ENCODE peak calls at places on chromosome 20, in four cellular contexts. E is right cardiac atrium, G is uterus, M is esophagus squamous epithelium. Q is an unnamed sample.

GRCh38 chr20:8117636-8118413 is 14.2 kb upstream of the PLCB1 start:
- DNase-seq in M (no peak), G (no peak), E (no peak), Q (no peak)

GRCh38 chr20:45021626-45022025 is 55.3 kb downstream of the STK4 start:
- DNase-seq in G (no peak), E (no peak), M (no peak), Q (no peak)

GRCh38 chr20:61817575-61817974 is 248.1 kb downstream of the TAF4 start:
- DNase-seq in G (no peak), M (no peak), E (peak; percentile 18), Q (no peak)

GRCh38 chr20:44491635-44492395 is 16.1 kb downstream of the TTPAL start:
- DNase-seq in E (no peak), M (no peak), G (no peak), Q (no peak)

GRCh38 chr20:7691647-7692046 is 248.6 kb downstream of the HAO1 start:
- DNase-seq in E (no peak), M (no peak), G (no peak), Q (no peak)

GRCh38 chr20:59020938-59021551 is 1.8 kb downstream of the TUBB1 start:
- DNase-seq in E (no peak), G (no peak), M (no peak), Q (no peak)

GRCh38 chr20:21437816-21438215 is 40.5 kb upstream of the NKX2-4 start:
- DNase-seq in G (no peak), E (no peak), M (no peak), Q (no peak)

GRCh38 chr20:52054123-52054522 is 137.5 kb downstream of the ZFP64 start:
- DNase-seq in M (no peak), E (no peak), G (no peak), Q (no peak)

GRCh38 chr20:18133962-18134361 is 3.7 kb upstream of the KAT14 start:
- DNase-seq in G (no peak), M (no peak), E (no peak), Q (no peak)

DNA sequence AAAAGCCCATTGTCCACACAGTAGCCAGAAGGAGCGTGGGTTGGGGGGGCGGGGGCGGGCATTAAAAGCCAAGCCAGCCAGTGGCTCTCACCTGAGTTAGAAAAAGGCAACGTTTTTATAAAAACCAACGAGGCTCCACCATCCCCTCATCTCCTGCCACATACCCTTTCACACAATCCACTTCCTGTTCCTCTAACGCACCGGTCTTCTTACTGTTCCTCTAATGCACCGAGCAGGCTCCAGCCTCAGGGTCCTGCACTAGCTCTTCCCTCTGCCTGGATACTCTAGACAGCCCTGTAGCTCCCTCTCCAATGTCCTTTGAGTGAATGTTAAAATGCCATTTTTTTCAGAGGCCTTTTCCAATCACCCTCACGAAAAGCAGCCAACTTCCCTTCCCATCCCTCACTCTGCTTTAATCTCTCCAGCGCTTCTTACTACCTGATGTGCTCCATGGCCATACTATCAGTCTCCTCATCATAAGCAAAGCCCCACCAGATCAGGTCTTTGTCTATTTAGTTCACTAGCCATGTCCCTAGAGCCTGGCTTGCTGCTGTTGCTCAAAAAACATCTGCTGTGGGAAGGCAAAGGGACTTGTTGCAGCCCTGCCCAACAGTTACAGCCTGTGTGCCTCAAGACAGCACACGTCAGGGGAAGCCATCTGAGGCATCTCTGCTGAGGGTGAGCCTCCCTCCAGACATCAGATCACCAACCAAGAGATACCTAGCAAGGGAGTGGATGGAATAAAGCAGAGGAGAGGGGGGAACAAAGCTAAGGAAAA is 4.0 kb downstream of the FKBP1A start:
- DNase-seq in E (no peak), G (no peak), M (no peak), Q (no peak)
- H3K27ac ChIP-seq in E (peak overlapping the region; percentile 50), G (peak overlapping the region; percentile 88), M (peak overlapping the region; percentile 92), Q (no peak overlapping the region)

GRCh38 chr20:19775353-19776201 is 17.5 kb downstream of the RIN2 start:
- DNase-seq in M (no peak), E (no peak), G (no peak), Q (no peak)
- H3K27ac ChIP-seq in M (peak overlapping the region; percentile 68), E (no peak overlapping the region), G (peak overlapping the region; percentile 5), Q (peak overlapping the region; percentile 81)

GRCh38 chr20:42368910-42369309 is 750.7 kb upstream of the CHD6 start:
- DNase-seq in E (no peak), G (no peak), M (no peak), Q (no peak)
- H3K27ac ChIP-seq in E (no peak overlapping the region), G (no peak overlapping the region), M (no peak overlapping the region), Q (no peak overlapping the region)

DNA sequence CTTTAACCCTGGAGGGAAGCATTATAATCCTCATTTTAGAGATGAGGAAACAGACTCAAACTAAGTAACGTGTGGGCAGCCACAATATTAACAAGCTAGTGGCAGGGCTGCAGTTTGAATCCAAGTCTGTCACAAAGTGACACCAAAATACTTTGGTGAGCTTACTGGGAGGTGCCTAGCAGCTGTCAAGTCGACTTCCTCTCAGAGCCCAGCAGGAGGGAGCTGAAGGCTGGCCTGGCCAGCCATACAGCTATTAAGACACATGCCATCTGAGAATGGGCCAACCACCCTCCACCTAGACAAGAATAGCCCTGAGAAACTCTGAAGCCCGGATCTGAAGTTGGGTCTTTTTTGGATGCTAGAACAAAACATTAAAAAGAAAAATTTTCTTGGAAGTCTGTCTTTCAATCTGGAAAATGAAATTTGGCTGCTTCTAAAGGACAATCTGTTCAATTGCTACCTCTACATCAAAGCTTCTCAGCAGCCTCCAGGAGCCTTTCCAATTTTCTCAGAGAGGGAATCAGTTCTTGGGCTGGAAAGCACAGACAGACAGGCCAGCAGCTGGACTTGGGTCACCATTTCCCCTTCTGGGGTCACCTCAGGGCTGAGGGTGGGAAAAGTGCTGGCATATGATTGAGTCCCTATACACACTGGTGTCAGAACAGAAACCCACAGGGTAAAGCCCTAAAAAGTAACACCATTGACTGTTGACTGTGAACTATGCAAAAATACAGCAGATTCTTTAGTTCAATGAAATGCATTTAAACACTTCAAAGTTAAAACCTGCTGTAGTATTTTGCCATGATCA is 43.0 kb downstream of the UQCC1 start:
- DNase-seq in M (no peak), E (peak; percentile 68), G (no peak), Q (peak; percentile 1)
- H3K27ac ChIP-seq in M (no peak overlapping the region), E (peak overlapping the region; percentile 67), G (no peak overlapping the region), Q (no peak overlapping the region)

GRCh38 chr20:46367967-46368901 is 38.2 kb downstream of the ELMO2 start:
- DNase-seq in E (no peak), M (no peak), G (no peak), Q (no peak)
- H3K27ac ChIP-seq in E (peak overlapping the region; percentile 65), M (no peak overlapping the region), G (no peak overlapping the region), Q (no peak overlapping the region)

DNA sequence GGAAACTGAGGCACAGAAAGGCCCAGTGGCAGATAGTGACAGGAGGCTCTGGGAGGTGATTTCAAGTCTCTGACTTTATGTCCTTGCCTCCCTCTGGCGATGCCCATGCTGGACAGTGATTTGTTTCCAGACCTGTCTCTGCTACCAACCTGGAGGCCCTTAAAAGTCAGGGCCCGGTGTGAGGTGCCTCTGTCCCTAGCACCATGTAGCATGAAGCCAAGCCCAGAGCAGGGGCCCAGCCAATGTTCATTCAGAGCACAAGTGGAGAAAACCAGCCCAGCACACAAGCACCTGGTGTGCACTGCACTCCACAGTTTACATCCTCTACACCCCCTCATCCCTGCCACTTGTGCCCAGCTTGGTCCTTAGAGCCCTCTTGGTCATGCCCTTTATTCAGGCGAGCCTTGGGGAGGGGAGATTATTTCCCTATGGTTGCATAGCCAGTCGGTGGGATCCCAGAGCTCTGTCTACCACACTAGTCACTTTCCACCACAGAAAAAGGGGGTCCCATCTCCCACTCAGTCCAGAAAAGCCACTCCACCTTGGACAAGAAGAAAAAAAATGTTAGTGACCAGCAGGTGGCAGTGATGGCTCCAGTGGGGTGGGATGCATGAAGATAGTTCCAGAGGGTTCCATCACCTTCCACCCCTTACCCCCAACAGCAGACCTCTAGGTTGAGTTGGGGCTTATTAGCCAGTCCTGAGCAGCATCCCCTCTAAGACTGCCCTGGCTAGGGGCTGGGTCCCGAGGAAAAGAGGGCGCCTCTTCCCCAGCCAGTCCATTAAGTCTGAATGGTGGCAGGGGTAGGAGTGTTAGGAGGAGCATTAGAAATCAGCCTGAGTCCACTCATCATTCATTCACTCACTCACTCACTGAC is 30.9 kb downstream of the KIAA1755 start:
- DNase-seq in M (no peak), E (no peak), G (no peak), Q (no peak)
- H3K27ac ChIP-seq in M (no peak overlapping the region), E (no peak overlapping the region), G (no peak overlapping the region), Q (peak overlapping the region; percentile 28)

GRCh38 chr20:36180323-36180722 is 25.8 kb downstream of the EPB41L1 start:
- DNase-seq in E (peak; percentile 19), M (no peak), G (no peak), Q (no peak)

GRCh38 chr20:36184816-36185776 is 30.6 kb downstream of the EPB41L1 start:
- DNase-seq in G (no peak), E (peak; percentile 18), M (no peak), Q (no peak)

GRCh38 chr20:36183155-36183944 is 28.8 kb downstream of the EPB41L1 start:
- DNase-seq in E (peak; percentile 12), G (no peak), M (no peak), Q (no peak)

GRCh38 chr20:36181934-36182603 is 27.5 kb downstream of the EPB41L1 start:
- DNase-seq in E (no peak), M (no peak), G (no peak), Q (no peak)

GRCh38 chr20:36182604-36183154 is 28.1 kb downstream of the EPB41L1 start:
- DNase-seq in G (no peak), E (no peak), M (no peak), Q (no peak)
- H3K27ac ChIP-seq in G (no peak overlapping the region), E (no peak overlapping the region), M (no peak overlapping the region), Q (no peak overlapping the region)

DNA sequence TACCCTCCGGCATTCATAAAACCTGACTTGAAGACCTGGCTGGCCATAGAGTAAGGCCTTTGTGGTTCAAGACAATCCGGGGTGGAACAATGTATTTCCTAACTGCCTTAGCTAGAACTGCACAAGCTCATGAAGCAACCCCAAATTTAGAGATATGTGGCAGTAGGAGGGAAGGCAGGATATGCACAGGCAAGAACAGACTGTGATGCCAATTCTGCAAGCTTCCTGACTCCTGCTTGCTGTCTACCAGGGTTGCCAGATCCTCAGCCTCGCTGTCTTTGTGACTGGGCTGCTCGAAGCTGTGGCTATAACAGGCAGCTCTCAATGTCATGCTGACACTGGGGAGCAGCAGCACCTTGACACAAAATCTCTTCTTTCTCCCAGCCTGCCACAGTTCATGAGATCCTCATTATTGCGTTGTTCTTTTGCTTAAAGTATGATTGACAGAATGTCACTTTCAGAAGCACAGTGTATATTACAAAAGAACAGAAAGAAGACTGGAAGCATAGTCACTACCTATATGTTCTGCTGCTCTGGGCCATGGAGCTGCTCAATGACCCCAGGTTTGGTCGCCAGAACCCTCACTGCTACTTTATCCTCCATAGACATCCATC is 18.3 kb upstream of the SHLD1 start:
- DNase-seq in M (no peak), G (no peak), E (no peak), Q (no peak)
- H3K27ac ChIP-seq in M (peak overlapping the region; percentile 71), G (no peak overlapping the region), E (peak overlapping the region; percentile 61), Q (no peak overlapping the region)

DNA sequence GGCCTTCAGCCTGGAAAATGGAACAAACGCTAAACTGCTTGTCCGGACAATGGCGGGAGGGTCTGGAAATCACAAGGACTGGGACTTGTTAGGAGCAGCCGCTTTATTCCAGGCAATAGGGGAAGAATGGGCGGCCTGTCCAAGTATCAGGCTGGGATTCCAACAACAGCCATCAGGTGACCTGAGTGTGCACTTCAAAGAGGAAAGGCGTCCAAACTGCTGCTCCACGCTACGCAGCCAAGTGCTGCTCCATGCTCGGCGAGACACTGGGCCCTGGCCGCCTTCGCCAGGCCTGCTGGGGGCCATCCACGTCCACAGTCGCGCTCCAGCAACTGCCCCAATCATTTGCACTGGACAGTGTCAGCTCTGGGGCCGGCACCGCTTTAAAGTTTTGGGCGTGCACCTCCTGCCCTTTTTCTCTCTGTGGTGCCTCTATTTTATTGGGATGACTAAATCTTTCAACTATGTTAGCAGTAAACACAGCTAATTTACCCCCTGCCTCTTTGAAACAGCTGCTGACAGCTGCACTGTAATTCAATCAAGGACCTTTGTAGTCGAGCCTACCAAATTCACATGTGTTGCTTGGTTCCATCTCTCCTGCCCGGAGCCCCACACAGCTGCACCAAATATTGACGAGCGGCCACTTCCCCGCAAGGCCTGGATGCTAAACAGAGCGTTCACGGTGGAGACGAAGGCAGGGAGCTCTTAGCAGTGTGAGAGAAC is 98.3 kb downstream of the BMP7 start:
- DNase-seq in M (no peak), E (peak; percentile 72), G (no peak), Q (no peak)
- H3K27ac ChIP-seq in M (peak overlapping the region; percentile 37), E (peak overlapping the region; percentile 62), G (no peak overlapping the region), Q (peak overlapping the region; percentile 30)

GRCh38 chr20:24673678-24674570 is 204.5 kb downstream of the SYNDIG1 start:
- DNase-seq in M (no peak), E (no peak), G (no peak), Q (no peak)
- H3K27ac ChIP-seq in M (no peak overlapping the region), E (no peak overlapping the region), G (no peak overlapping the region), Q (no peak overlapping the region)

Q was measured in substantia nigra.